ENCODE peak calls at places on chromosomes 12 and 14, in eight cellular contexts. B is astrocyte of the cerebellum, Y is foreskin fibroblast, I is uterus, E is MM.1S, K is astrocyte of the spinal cord, M is stomach, D is kidney. G is an unnamed sample.

GRCh38 chr12:126700115-126700514 is 1566.9 kb upstream of the TMEM132C start:
- DNase-seq in D (no peak), Y (no peak), K (peak), E (no peak), B (no peak), I (no peak), M (no peak), G (no peak)

GRCh38 chr12:110102255-110102654 is 21.9 kb upstream of the IFT81 start:
- DNase-seq in M (no peak), E (peak), I (peak), B (peak), Y (peak), D (no peak), K (peak), G (peak)

GRCh38 chr14:105863296-105864108 is 337.1 kb downstream of the TMEM121 start:
- DNase-seq in Y (no peak), K (no peak), D (peak), B (no peak), M (peak), I (peak), E (no peak), G (no peak)

GRCh38 chr12:110141389-110141788 is 17.2 kb downstream of the IFT81 start:
- DNase-seq in K (no peak), E (no peak), B (no peak), D (no peak), Y (peak), I (peak), M (no peak), G (peak)

GRCh38 chr12:78966926-78967325 is 102.4 kb downstream of the SYT1 start:
- DNase-seq in Y (no peak), B (no peak), E (no peak), I (no peak), M (no peak), K (no peak), D (no peak), G (no peak)

GRCh38 chr12:58541300-58541690 is 379.0 kb downstream of the LRIG3 start:
- DNase-seq in K (peak), Y (no peak), E (no peak), B (no peak), D (no peak), I (no peak), M (no peak), G (peak)

GRCh38 chr12:11446372-11446771 is 51.0 kb upstream of the PRB2 start:
- DNase-seq in B (no peak), M (no peak), I (no peak), D (no peak), K (no peak), Y (no peak), E (peak), G (peak)

GRCh38 chr12:88763536-88764100 is 183.3 kb upstream of the KITLG start:
- DNase-seq in I (no peak), B (no peak), E (no peak), Y (peak), M (no peak), K (no peak), D (no peak), G (peak)

GRCh38 chr14:59919582-59920377 is at the start of gene LRRC9:
- DNase-seq in I (peak), Y (peak), K (peak), D (peak), M (no peak), E (no peak), B (peak), G (no peak)

GRCh38 chr12:6866920-6867406 is 368 bp upstream of the TPI1 start:
- DNase-seq in D (no peak), K (no peak), M (peak), E (no peak), B (no peak), I (no peak), Y (no peak), G (no peak)

GRCh38 chr14:50345891-50346422 is 33.8 kb downstream of the DMAC2L start:
- DNase-seq in B (no peak), D (no peak), M (no peak), K (peak), I (no peak), E (no peak), Y (no peak), G (no peak)

GRCh38 chr14:56474419-56475022 is 105.1 kb upstream of the TMEM260 start:
- DNase-seq in I (no peak), D (no peak), Y (peak), M (no peak), K (peak), E (peak), B (peak), G (peak)

GRCh38 chr14:21233457-21234076 is 35.7 kb downstream of the HNRNPC start:
- DNase-seq in I (no peak), Y (no peak), K (no peak), D (no peak), E (no peak), M (no peak), B (no peak), G (no peak)

GRCh38 chr12:7905071-7905470 is 30.9 kb downstream of the SLC2A3 start:
- DNase-seq in D (no peak), M (no peak), I (no peak), Y (no peak), B (peak), K (peak), E (no peak), G (no peak)

GRCh38 chr12:125221602-125222001 is 156.4 kb downstream of the AACS start:
- DNase-seq in D (no peak), Y (no peak), M (no peak), E (no peak), K (no peak), I (no peak), B (no peak), G (no peak)

GRCh38 chr12:53495903-53496751 is 3.1 kb downstream of the MAP3K12 start:
- DNase-seq in Y (peak), I (peak), K (peak), E (no peak), M (no peak), B (no peak), D (peak), G (peak)

GRCh38 chr14:104851896-104852663 is 13.0 kb upstream of the CEP170B start:
- DNase-seq in K (no peak), Y (peak), E (no peak), I (peak), D (peak), B (no peak), M (no peak), G (no peak)

GRCh38 chr12:48682927-48683326 is 889 bp upstream of the KANSL2 start:
- DNase-seq in K (no peak), M (no peak), I (no peak), Y (no peak), B (no peak), E (no peak), D (no peak), G (no peak)

GRCh38 chr12:73898645-73899044 is 639.0 kb upstream of the ATXN7L3B start:
- DNase-seq in D (no peak), Y (no peak), B (no peak), E (no peak), M (no peak), K (no peak), I (no peak), G (no peak)

GRCh38 chr12:54419088-54419887 is at the start of gene ITGA5:
- DNase-seq in I (peak), E (no peak), K (peak), Y (peak), D (peak), M (peak), B (no peak), G (peak)

GRCh38 chr14:24183014-24183481 is 5.6 kb downstream of the IPO4 start:
- DNase-seq in B (no peak), M (no peak), D (no peak), K (no peak), E (no peak), I (no peak), Y (no peak), G (no peak)

GRCh38 chr12:752673-753400 is 458 bp downstream of the WNK1 start:
- DNase-seq in M (peak), D (peak), Y (peak), E (peak), B (no peak), K (peak), I (no peak), G (peak)

GRCh38 chr14:49559979-49560768 is 26.0 kb downstream of the RPS29 start:
- DNase-seq in E (no peak), M (no peak), I (no peak), D (no peak), K (no peak), Y (no peak), B (no peak), G (no peak)

GRCh38 chr12:129675947-129676346 is 227.9 kb downstream of the TMEM132D start:
- DNase-seq in B (peak), M (no peak), D (no peak), Y (no peak), I (no peak), K (no peak), E (no peak), G (no peak)

GRCh38 chr12:126967152-126967551 is 1299.8 kb upstream of the TMEM132C start:
- DNase-seq in I (no peak), E (no peak), Y (no peak), D (no peak), B (no peak), K (no peak), M (no peak), G (no peak)

GRCh38 chr12:12070674-12071661 is at the start of gene BCL2L14:
- DNase-seq in Y (no peak), I (no peak), M (no peak), E (peak), K (no peak), D (no peak), B (no peak), G (peak)

GRCh38 chr12:89135976-89136634 is 216.2 kb downstream of the DUSP6 start:
- DNase-seq in I (no peak), K (peak), D (no peak), E (no peak), Y (peak), M (no peak), B (no peak), G (peak)

GRCh38 chr14:52241102-52241793 is 26.2 kb upstream of the PTGDR start:
- DNase-seq in I (no peak), M (no peak), B (peak), K (peak), E (no peak), D (no peak), Y (peak), G (peak)

GRCh38 chr12:3614806-3615466 is 123.9 kb downstream of the PRMT8 start:
- DNase-seq in B (no peak), D (no peak), M (no peak), K (no peak), E (no peak), Y (no peak), I (no peak), G (no peak)

GRCh38 chr14:78848234-78848820 is 678.2 kb downstream of the NRXN3 start:
- DNase-seq in B (peak), E (peak), K (peak), D (no peak), M (peak), Y (peak), I (no peak), G (peak)

GRCh38 chr12:51972849-51973273 is 21.4 kb downstream of the ACVR1B start:
- DNase-seq in E (no peak), D (no peak), B (no peak), M (peak), Y (peak), I (peak), K (peak), G (peak)

GRCh38 chr14:69115407-69116185 is 37.3 kb downstream of the DCAF5 start:
- DNase-seq in Y (no peak), K (no peak), E (no peak), B (no peak), I (no peak), D (no peak), M (no peak), G (no peak)

GRCh38 chr12:57522887-57523705 is 472 bp downstream of the MBD6 start:
- DNase-seq in B (no peak), Y (peak), E (peak), K (peak), D (peak), I (peak), M (peak), G (peak)
- H3K4me3 ChIP-seq in B (peak), Y (peak), E (peak), K (peak), D (peak), I (peak), M (peak), G (peak)

GRCh38 chr12:65878540-65878939 is 54.3 kb downstream of the HMGA2 start:
- DNase-seq in Y (no peak), K (no peak), E (no peak), B (no peak), M (no peak), D (no peak), I (no peak), G (peak)
- TF ChIP-seq CTCF in Y (peak), K (peak), E (no peak), B (peak), M (peak), D (no peak), I (no peak), G (peak)

GRCh38 chr12:1805441-1806081 is 14.8 kb upstream of the LRTM2 start:
- DNase-seq in K (no peak), D (peak), I (no peak), E (no peak), Y (no peak), M (no peak), B (no peak), G (no peak)
- H3K4me3 ChIP-seq in K (no peak), D (no peak), I (no peak), E (no peak), Y (no peak), M (no peak), B (no peak), G (no peak)

DNA sequence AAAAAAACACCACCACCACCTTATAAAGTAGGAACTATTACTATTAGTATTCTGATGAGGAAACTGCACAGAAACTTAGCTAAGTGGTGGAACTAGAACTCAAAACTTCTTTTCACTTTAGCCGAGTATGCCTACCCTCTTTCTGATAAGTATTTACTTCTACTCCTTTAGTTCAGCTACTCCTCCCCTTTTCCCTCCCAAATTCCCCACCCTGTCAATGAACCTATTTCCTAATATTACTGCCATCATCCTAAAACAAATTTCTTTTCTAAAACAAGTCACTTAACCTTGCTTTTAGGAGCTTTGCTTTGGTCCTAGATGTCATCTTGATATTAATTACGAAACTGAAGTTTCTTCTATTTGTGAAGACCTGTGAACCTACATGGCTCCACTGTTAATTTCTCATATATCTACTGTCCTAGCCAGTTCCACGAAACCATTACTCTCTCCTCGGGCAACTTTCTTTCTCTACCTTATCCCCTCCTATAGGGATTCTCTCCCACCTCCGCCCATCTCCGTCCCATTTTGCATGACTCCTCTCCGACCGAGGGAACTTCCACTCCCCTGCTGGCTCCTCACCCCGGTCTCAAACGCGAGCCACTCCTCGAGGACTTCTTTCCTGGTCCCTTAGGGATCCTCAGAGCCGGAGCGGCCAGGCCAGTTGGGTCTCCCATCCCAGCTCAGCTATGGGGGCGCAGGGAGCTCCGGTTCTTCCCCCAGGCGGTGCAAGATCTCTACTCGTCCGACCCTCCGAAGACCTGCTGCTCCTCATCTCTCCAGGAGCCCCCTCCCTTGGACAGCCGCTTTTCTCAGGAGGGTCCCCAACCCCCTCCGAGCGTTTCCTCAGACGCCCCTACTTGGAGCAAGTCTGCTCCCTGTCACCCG is 1.1 kb downstream of the NUMB start:
- DNase-seq in K (peak), Y (peak), D (peak), B (no peak), I (peak), M (peak), E (no peak), G (peak)
- TF ChIP-seq CTCF in K (no peak), Y (no peak), D (no peak), B (no peak), I (no peak), M (no peak), E (no peak), G (no peak)

DNA sequence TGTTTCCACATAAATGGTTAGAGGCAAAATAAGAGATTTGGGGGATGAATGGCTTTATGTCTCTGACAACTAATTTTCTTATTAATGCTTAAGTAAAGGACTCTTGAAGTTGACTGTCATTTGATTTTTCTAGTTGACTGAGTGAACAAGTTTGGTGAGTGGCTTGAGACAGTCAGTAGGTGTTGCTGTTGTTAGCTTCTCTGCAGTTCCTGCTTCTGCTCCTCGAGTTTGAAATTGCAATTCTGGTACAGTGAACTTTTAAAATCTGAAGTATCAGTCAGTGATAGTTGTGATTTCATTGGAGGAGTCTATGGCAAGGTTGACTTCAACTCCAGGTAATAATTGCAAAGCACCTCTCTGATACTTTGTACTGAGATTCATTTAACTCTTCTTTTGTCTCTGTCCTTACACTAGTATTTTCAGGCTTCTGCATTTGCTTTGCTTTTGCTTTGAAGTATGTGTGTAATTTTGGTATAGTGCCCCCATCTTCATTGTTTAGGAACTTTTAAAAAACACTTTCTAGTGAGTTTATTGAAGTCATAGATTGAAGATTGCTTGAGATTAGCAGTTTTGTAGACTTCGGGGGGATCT is 415.5 kb downstream of the PCNX1 start:
- DNase-seq in M (no peak), D (no peak), K (peak), Y (peak), I (no peak), B (peak), E (peak), G (peak)
- H3K4me3 ChIP-seq in M (no peak), D (peak), K (peak), Y (peak), I (no peak), B (peak), E (peak), G (peak)

DNA sequence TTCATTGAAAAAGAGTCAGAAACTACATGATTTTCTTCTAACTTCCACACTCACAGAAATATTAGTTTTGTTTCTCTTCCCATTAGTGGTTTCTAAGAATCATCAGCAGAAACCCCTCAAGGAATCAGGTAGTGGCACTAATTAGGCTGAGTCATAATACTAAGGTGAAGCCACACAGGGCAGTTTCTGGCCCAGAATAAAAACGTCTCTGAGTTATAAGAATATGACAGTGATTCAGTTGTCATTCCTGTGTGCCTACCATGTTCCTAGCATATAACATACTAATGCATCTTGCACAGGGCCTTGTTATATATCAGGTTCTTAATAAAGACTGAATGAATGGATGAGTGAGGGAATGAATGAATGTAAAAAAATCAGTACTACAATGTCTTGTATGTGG is 206.0 kb upstream of the PLEKHG7 start:
- DNase-seq in D (no peak), Y (no peak), K (no peak), I (no peak), E (peak), M (no peak), B (no peak), G (no peak)
- TF ChIP-seq CTCF in D (no peak), Y (no peak), K (no peak), I (no peak), E (no peak), M (no peak), B (no peak), G (no peak)

G was measured in AG10803.